ENCODE peak calls at places on chromosome 13, in eight cellular contexts. One of them, this sample, is unnamed. For H3K4me1, the result is how much of the 10 kb centered on the place peaks cover.

GRCh38 chr13:112715715-112716460 is 26.1 kb downstream of the ATP11A start:
- DNase-seq in colonic mucosa: no peak
- DNase-seq in left ventricle myocardium inferior: no peak
- DNase-seq in uterus: no peak
- DNase-seq in psoas muscle: peak
- DNase-seq in effector memory CD4-positive, alpha-beta T cell: no peak
- DNase-seq in CD4-positive, CD25-positive, alpha-beta regulatory T cell: no peak
- DNase-seq in thoracic aorta: no peak
- DNase-seq in this sample: no peak

GRCh38 chr13:22079961-22080360 is 409.1 kb downstream of the FGF9 start:
- DNase-seq in colonic mucosa: no peak
- DNase-seq in left ventricle myocardium inferior: no peak
- DNase-seq in uterus: no peak
- DNase-seq in psoas muscle: no peak
- DNase-seq in effector memory CD4-positive, alpha-beta T cell: no peak
- DNase-seq in CD4-positive, CD25-positive, alpha-beta regulatory T cell: no peak
- DNase-seq in thoracic aorta: no peak
- DNase-seq in this sample: no peak

GRCh38 chr13:64289702-64290101 is 2874.1 kb upstream of the PCDH20 start:
- DNase-seq in colonic mucosa: no peak
- DNase-seq in left ventricle myocardium inferior: no peak
- DNase-seq in uterus: no peak
- DNase-seq in psoas muscle: no peak
- DNase-seq in effector memory CD4-positive, alpha-beta T cell: no peak
- DNase-seq in CD4-positive, CD25-positive, alpha-beta regulatory T cell: no peak
- DNase-seq in thoracic aorta: no peak
- DNase-seq in this sample: no peak

GRCh38 chr13:71874490-71874889 is 7.5 kb upstream of the DACH1 start:
- DNase-seq in colonic mucosa: peak
- DNase-seq in left ventricle myocardium inferior: no peak
- DNase-seq in uterus: no peak
- DNase-seq in psoas muscle: no peak
- DNase-seq in effector memory CD4-positive, alpha-beta T cell: no peak
- DNase-seq in CD4-positive, CD25-positive, alpha-beta regulatory T cell: no peak
- DNase-seq in thoracic aorta: no peak
- DNase-seq in this sample: peak

GRCh38 chr13:113123226-113124150 is 889 bp downstream of the F10 start:
- DNase-seq in colonic mucosa: no peak
- DNase-seq in left ventricle myocardium inferior: no peak
- DNase-seq in uterus: no peak
- DNase-seq in psoas muscle: no peak
- DNase-seq in effector memory CD4-positive, alpha-beta T cell: no peak
- DNase-seq in CD4-positive, CD25-positive, alpha-beta regulatory T cell: no peak
- DNase-seq in thoracic aorta: no peak
- DNase-seq in this sample: no peak

GRCh38 chr13:95254341-95254740 is 46.9 kb downstream of the ABCC4 start:
- DNase-seq in colonic mucosa: no peak
- DNase-seq in left ventricle myocardium inferior: no peak
- DNase-seq in uterus: no peak
- DNase-seq in psoas muscle: no peak
- DNase-seq in effector memory CD4-positive, alpha-beta T cell: no peak
- DNase-seq in CD4-positive, CD25-positive, alpha-beta regulatory T cell: no peak
- DNase-seq in thoracic aorta: no peak
- DNase-seq in this sample: no peak

GRCh38 chr13:45441633-45442032 is 23.1 kb upstream of the COG3 start:
- DNase-seq in colonic mucosa: no peak
- DNase-seq in left ventricle myocardium inferior: no peak
- DNase-seq in uterus: no peak
- DNase-seq in psoas muscle: no peak
- DNase-seq in effector memory CD4-positive, alpha-beta T cell: no peak
- DNase-seq in CD4-positive, CD25-positive, alpha-beta regulatory T cell: no peak
- DNase-seq in thoracic aorta: no peak
- DNase-seq in this sample: no peak

GRCh38 chr13:40143559-40143958 is 488.1 kb downstream of the COG6 start:
- DNase-seq in colonic mucosa: no peak
- DNase-seq in left ventricle myocardium inferior: no peak
- DNase-seq in uterus: no peak
- DNase-seq in psoas muscle: no peak
- DNase-seq in effector memory CD4-positive, alpha-beta T cell: no peak
- DNase-seq in CD4-positive, CD25-positive, alpha-beta regulatory T cell: no peak
- DNase-seq in thoracic aorta: no peak
- DNase-seq in this sample: no peak

GRCh38 chr13:31797154-31797775 is 57.9 kb downstream of the RXFP2 start:
- DNase-seq in colonic mucosa: no peak
- DNase-seq in left ventricle myocardium inferior: no peak
- DNase-seq in uterus: no peak
- DNase-seq in psoas muscle: no peak
- DNase-seq in effector memory CD4-positive, alpha-beta T cell: no peak
- DNase-seq in CD4-positive, CD25-positive, alpha-beta regulatory T cell: no peak
- DNase-seq in thoracic aorta: no peak
- DNase-seq in this sample: no peak

GRCh38 chr13:46207828-46208227 is 3.9 kb upstream of the LRRC63 start:
- DNase-seq in colonic mucosa: no peak
- DNase-seq in left ventricle myocardium inferior: no peak
- DNase-seq in uterus: no peak
- DNase-seq in psoas muscle: no peak
- DNase-seq in effector memory CD4-positive, alpha-beta T cell: no peak
- DNase-seq in CD4-positive, CD25-positive, alpha-beta regulatory T cell: no peak
- DNase-seq in thoracic aorta: no peak
- DNase-seq in this sample: no peak

GRCh38 chr13:49371943-49372636 is 71.8 kb downstream of the CAB39L start:
- DNase-seq in colonic mucosa: no peak
- DNase-seq in left ventricle myocardium inferior: no peak
- DNase-seq in uterus: no peak
- DNase-seq in psoas muscle: no peak
- DNase-seq in effector memory CD4-positive, alpha-beta T cell: no peak
- DNase-seq in CD4-positive, CD25-positive, alpha-beta regulatory T cell: peak
- DNase-seq in thoracic aorta: no peak
- DNase-seq in this sample: peak

GRCh38 chr13:33519561-33520479 is 234.3 kb upstream of the STARD13 start:
- DNase-seq in colonic mucosa: no peak
- DNase-seq in left ventricle myocardium inferior: no peak
- DNase-seq in uterus: no peak
- DNase-seq in psoas muscle: no peak
- DNase-seq in effector memory CD4-positive, alpha-beta T cell: no peak
- DNase-seq in CD4-positive, CD25-positive, alpha-beta regulatory T cell: no peak
- DNase-seq in thoracic aorta: no peak
- DNase-seq in this sample: no peak

GRCh38 chr13:33525759-33526158 is 240.2 kb upstream of the STARD13 start:
- DNase-seq in colonic mucosa: no peak
- DNase-seq in left ventricle myocardium inferior: no peak
- DNase-seq in uterus: no peak
- DNase-seq in psoas muscle: no peak
- DNase-seq in effector memory CD4-positive, alpha-beta T cell: no peak
- DNase-seq in CD4-positive, CD25-positive, alpha-beta regulatory T cell: no peak
- DNase-seq in thoracic aorta: no peak
- DNase-seq in this sample: no peak

GRCh38 chr13:33524086-33524485 is 238.5 kb upstream of the STARD13 start:
- DNase-seq in colonic mucosa: no peak
- DNase-seq in left ventricle myocardium inferior: no peak
- DNase-seq in uterus: no peak
- DNase-seq in psoas muscle: no peak
- DNase-seq in effector memory CD4-positive, alpha-beta T cell: no peak
- DNase-seq in CD4-positive, CD25-positive, alpha-beta regulatory T cell: no peak
- DNase-seq in thoracic aorta: no peak
- DNase-seq in this sample: no peak

GRCh38 chr13:33518442-33518841 is 232.9 kb upstream of the STARD13 start:
- DNase-seq in colonic mucosa: no peak
- DNase-seq in left ventricle myocardium inferior: no peak
- DNase-seq in uterus: no peak
- DNase-seq in psoas muscle: no peak
- DNase-seq in effector memory CD4-positive, alpha-beta T cell: no peak
- DNase-seq in CD4-positive, CD25-positive, alpha-beta regulatory T cell: no peak
- DNase-seq in thoracic aorta: no peak
- DNase-seq in this sample: no peak

GRCh38 chr13:33520480-33520839 is 234.9 kb upstream of the STARD13 start:
- DNase-seq in colonic mucosa: no peak
- DNase-seq in left ventricle myocardium inferior: no peak
- DNase-seq in uterus: no peak
- DNase-seq in psoas muscle: no peak
- DNase-seq in effector memory CD4-positive, alpha-beta T cell: no peak
- DNase-seq in CD4-positive, CD25-positive, alpha-beta regulatory T cell: no peak
- DNase-seq in thoracic aorta: no peak
- DNase-seq in this sample: no peak
- H3K4me1 ChIP-seq in colonic mucosa: under half
- H3K4me1 ChIP-seq in left ventricle myocardium inferior: under half
- H3K4me1 ChIP-seq in uterus: under half
- H3K4me1 ChIP-seq in psoas muscle: under half
- H3K4me1 ChIP-seq in effector memory CD4-positive, alpha-beta T cell: under half
- H3K4me1 ChIP-seq in CD4-positive, CD25-positive, alpha-beta regulatory T cell: under half
- H3K4me1 ChIP-seq in thoracic aorta: under half
- H3K4me1 ChIP-seq in this sample: under half

GRCh38 chr13:110535526-110535925 is 26.0 kb downstream of the RAB20 start:
- DNase-seq in colonic mucosa: no peak
- DNase-seq in left ventricle myocardium inferior: no peak
- DNase-seq in uterus: no peak
- DNase-seq in psoas muscle: no peak
- DNase-seq in effector memory CD4-positive, alpha-beta T cell: no peak
- DNase-seq in CD4-positive, CD25-positive, alpha-beta regulatory T cell: no peak
- DNase-seq in thoracic aorta: no peak
- DNase-seq in this sample: no peak
- H3K4me1 ChIP-seq in colonic mucosa: under half
- H3K4me1 ChIP-seq in left ventricle myocardium inferior: under half
- H3K4me1 ChIP-seq in uterus: under half
- H3K4me1 ChIP-seq in psoas muscle: under half
- H3K4me1 ChIP-seq in effector memory CD4-positive, alpha-beta T cell: under half
- H3K4me1 ChIP-seq in CD4-positive, CD25-positive, alpha-beta regulatory T cell: under half
- H3K4me1 ChIP-seq in thoracic aorta: under half
- H3K4me1 ChIP-seq in this sample: under half

GRCh38 chr13:28438067-28438466 is 56.9 kb downstream of the FLT1 start:
- DNase-seq in colonic mucosa: no peak
- DNase-seq in left ventricle myocardium inferior: no peak
- DNase-seq in uterus: no peak
- DNase-seq in psoas muscle: no peak
- DNase-seq in effector memory CD4-positive, alpha-beta T cell: no peak
- DNase-seq in CD4-positive, CD25-positive, alpha-beta regulatory T cell: no peak
- DNase-seq in thoracic aorta: no peak
- DNase-seq in this sample: no peak

GRCh38 chr13:28441533-28441928 is 53.4 kb downstream of the FLT1 start:
- DNase-seq in colonic mucosa: no peak
- DNase-seq in left ventricle myocardium inferior: no peak
- DNase-seq in uterus: no peak
- DNase-seq in psoas muscle: no peak
- DNase-seq in effector memory CD4-positive, alpha-beta T cell: no peak
- DNase-seq in CD4-positive, CD25-positive, alpha-beta regulatory T cell: no peak
- DNase-seq in thoracic aorta: no peak
- DNase-seq in this sample: no peak

GRCh38 chr13:28434934-28435333 is 60.0 kb downstream of the FLT1 start:
- DNase-seq in colonic mucosa: no peak
- DNase-seq in left ventricle myocardium inferior: no peak
- DNase-seq in uterus: no peak
- DNase-seq in psoas muscle: no peak
- DNase-seq in effector memory CD4-positive, alpha-beta T cell: no peak
- DNase-seq in CD4-positive, CD25-positive, alpha-beta regulatory T cell: no peak
- DNase-seq in thoracic aorta: no peak
- DNase-seq in this sample: no peak

GRCh38 chr13:28440774-28441532 is 54.0 kb downstream of the FLT1 start:
- DNase-seq in colonic mucosa: no peak
- DNase-seq in left ventricle myocardium inferior: no peak
- DNase-seq in uterus: no peak
- DNase-seq in psoas muscle: no peak
- DNase-seq in effector memory CD4-positive, alpha-beta T cell: no peak
- DNase-seq in CD4-positive, CD25-positive, alpha-beta regulatory T cell: no peak
- DNase-seq in thoracic aorta: no peak
- DNase-seq in this sample: no peak

DNA sequence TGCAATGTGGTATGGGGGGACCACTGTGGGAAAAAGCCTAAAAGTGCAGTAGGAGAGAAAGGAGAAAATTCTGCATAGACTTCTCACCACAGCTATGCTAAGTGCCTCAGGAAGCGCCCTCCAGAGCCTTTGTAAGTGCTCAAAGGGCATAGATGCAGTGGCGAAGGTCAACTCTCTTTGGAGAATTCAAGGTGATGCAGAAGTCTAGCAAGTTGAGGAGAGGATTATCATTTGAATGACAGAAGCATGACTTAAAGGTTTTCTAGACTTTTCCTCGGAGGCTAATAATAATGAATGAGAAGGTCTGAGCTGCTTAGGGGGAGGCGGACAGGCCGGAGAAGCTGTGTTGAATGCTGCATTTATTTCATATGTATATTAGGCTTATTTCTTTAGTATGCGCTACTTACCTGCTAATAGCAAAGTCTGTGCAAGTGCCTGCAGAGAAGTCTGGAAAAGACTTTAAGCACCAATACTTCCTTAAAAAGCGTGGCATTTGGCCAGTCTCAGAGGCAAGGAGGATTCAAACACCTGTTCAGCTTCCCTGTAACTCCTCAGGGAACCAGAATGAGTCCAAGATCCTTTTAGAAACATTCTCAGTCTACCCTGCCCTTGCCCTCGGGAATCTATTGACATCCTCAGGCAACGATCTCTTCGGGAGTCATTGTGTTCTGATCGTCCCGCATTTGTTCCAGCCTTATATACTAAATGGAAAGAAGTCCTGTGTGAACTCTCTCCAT is 56.2 kb downstream of the FLT1 start:
- DNase-seq in colonic mucosa: no peak
- DNase-seq in left ventricle myocardium inferior: no peak
- DNase-seq in uterus: no peak
- DNase-seq in psoas muscle: no peak
- DNase-seq in effector memory CD4-positive, alpha-beta T cell: no peak
- DNase-seq in CD4-positive, CD25-positive, alpha-beta regulatory T cell: no peak
- DNase-seq in thoracic aorta: no peak
- DNase-seq in this sample: no peak
- H3K4me1 ChIP-seq in colonic mucosa: under half
- H3K4me1 ChIP-seq in left ventricle myocardium inferior: half or more
- H3K4me1 ChIP-seq in uterus: under half
- H3K4me1 ChIP-seq in psoas muscle: under half
- H3K4me1 ChIP-seq in effector memory CD4-positive, alpha-beta T cell: under half
- H3K4me1 ChIP-seq in CD4-positive, CD25-positive, alpha-beta regulatory T cell: under half
- H3K4me1 ChIP-seq in thoracic aorta: under half
- H3K4me1 ChIP-seq in this sample: under half

GRCh38 chr13:21014666-21015170 is 46.7 kb downstream of the LATS2 start:
- DNase-seq in colonic mucosa: no peak
- DNase-seq in left ventricle myocardium inferior: peak
- DNase-seq in uterus: no peak
- DNase-seq in psoas muscle: peak
- DNase-seq in effector memory CD4-positive, alpha-beta T cell: no peak
- DNase-seq in CD4-positive, CD25-positive, alpha-beta regulatory T cell: no peak
- DNase-seq in thoracic aorta: no peak
- DNase-seq in this sample: peak
- H3K4me1 ChIP-seq in colonic mucosa: under half
- H3K4me1 ChIP-seq in left ventricle myocardium inferior: half or more
- H3K4me1 ChIP-seq in uterus: under half
- H3K4me1 ChIP-seq in psoas muscle: half or more
- H3K4me1 ChIP-seq in effector memory CD4-positive, alpha-beta T cell: under half
- H3K4me1 ChIP-seq in CD4-positive, CD25-positive, alpha-beta regulatory T cell: under half
- H3K4me1 ChIP-seq in thoracic aorta: half or more
- H3K4me1 ChIP-seq in this sample: under half

This sample was measured in prostate gland.